ENCODE peak calls at places on chromosomes 5 and 9, in nine cellular contexts. E is stimulated activated CD8-positive, alpha-beta memory T cell treated with anti-CD3 and anti-CD28 coated beads, Interleukin-7, amount 100 ng/mL, for 1 hour; F is astrocyte of the cerebellum; M is activated naive CD4-positive, alpha-beta T cell treated with anti-CD3 and anti-CD28 coated beads, Interleukin-2, amount 10 ng/mL, durations not matched to agents 7 days and 5 days; W is stimulated activated CD4-positive, alpha-beta T cell treated with anti-CD3 and anti-CD28 coated beads, Interleukin-1b, Interleukin-23, amount 100 ng/mL, for 4 hours; S is bronchial epithelial cell; U is left cardiac atrium; B is lung microvascular endothelial cell; T is AG04450. C is an unnamed sample.

GRCh38 chr5:72878854-72879253 is 62.4 kb downstream of the TNPO1 start:
- DNase-seq in E (no peak), F (peak), M (no peak), W (no peak), S (no peak), U (no peak), B (no peak), T (no peak), C (no peak)

GRCh38 chr9:17847908-17848307 is 269.0 kb downstream of the SH3GL2 start:
- DNase-seq in E (no peak), F (no peak), M (no peak), W (no peak), S (no peak), U (no peak), B (no peak), T (no peak), C (no peak)

GRCh38 chr9:77432053-77432452 is 216.1 kb downstream of the GNA14 start:
- DNase-seq in E (no peak), F (no peak), M (no peak), W (no peak), S (no peak), U (no peak), B (no peak), T (no peak), C (no peak)

GRCh38 chr9:88537743-88538055 is 2.7 kb downstream of the NXNL2 start:
- DNase-seq in E (no peak), F (peak), M (peak), W (no peak), S (peak), U (peak), B (peak), T (peak), C (peak)

GRCh38 chr5:146025681-146026080 is 79.7 kb downstream of the PLAC8L1 start:
- DNase-seq in E (no peak), F (no peak), M (no peak), W (no peak), S (no peak), U (no peak), B (no peak), T (no peak), C (no peak)

GRCh38 chr9:132585954-132586829 is 3.8 kb downstream of the BARHL1 start:
- DNase-seq in E (no peak), F (no peak), M (no peak), W (no peak), S (no peak), U (no peak), B (no peak), T (no peak), C (no peak)

GRCh38 chr5:175059687-175060194 is 335.4 kb downstream of the MSX2 start:
- DNase-seq in E (no peak), F (peak), M (peak), W (no peak), S (no peak), U (peak), B (no peak), T (peak), C (no peak)

GRCh38 chr5:179607449-179607931 is 16.0 kb downstream of the HNRNPH1 start:
- DNase-seq in E (no peak), F (no peak), M (no peak), W (no peak), S (no peak), U (peak), B (no peak), T (no peak), C (no peak)

GRCh38 chr9:591292-591691 is 250.2 kb upstream of the DMRT1 start:
- DNase-seq in E (no peak), F (no peak), M (no peak), W (no peak), S (peak), U (peak), B (no peak), T (no peak), C (no peak)

GRCh38 chr5:125341436-125341835 is 595.0 kb upstream of the ZNF608 start:
- DNase-seq in E (no peak), F (no peak), M (no peak), W (no peak), S (no peak), U (no peak), B (no peak), T (no peak), C (no peak)

GRCh38 chr9:84264307-84264706 is 76.3 kb downstream of the SLC28A3 start:
- DNase-seq in E (no peak), F (no peak), M (no peak), W (no peak), S (no peak), U (no peak), B (no peak), T (no peak), C (no peak)

GRCh38 chr9:77514886-77515711 is 133.0 kb downstream of the GNA14 start:
- DNase-seq in E (no peak), F (peak), M (no peak), W (no peak), S (no peak), U (peak), B (peak), T (no peak), C (no peak)

GRCh38 chr5:39225405-39226099 is 6.2 kb upstream of the FYB1 start:
- DNase-seq in E (no peak), F (no peak), M (no peak), W (no peak), S (no peak), U (no peak), B (no peak), T (no peak), C (no peak)

GRCh38 chr5:179613460-179614071 is 9.9 kb downstream of the HNRNPH1 start:
- DNase-seq in E (no peak), F (no peak), M (no peak), W (no peak), S (no peak), U (no peak), B (no peak), T (no peak), C (peak)

GRCh38 chr5:95244479-95244878 is 40.4 kb downstream of the MCTP1 start:
- DNase-seq in E (no peak), F (no peak), M (no peak), W (no peak), S (no peak), U (no peak), B (no peak), T (no peak), C (no peak)

GRCh38 chr5:171648279-171648774 is 137.3 kb upstream of the SMIM23 start:
- DNase-seq in E (no peak), F (no peak), M (no peak), W (no peak), S (no peak), U (no peak), B (no peak), T (no peak), C (no peak)

GRCh38 chr9:84169240-84169639 is 171.3 kb downstream of the SLC28A3 start:
- DNase-seq in E (no peak), F (no peak), M (no peak), W (no peak), S (peak), U (no peak), B (no peak), T (no peak), C (peak)

GRCh38 chr5:6576861-6577501 is 55.9 kb downstream of the NSUN2 start:
- DNase-seq in E (no peak), F (peak), M (peak), W (no peak), S (peak), U (no peak), B (peak), T (peak), C (no peak)

GRCh38 chr5:129905467-129906176 is 1.4 kb downstream of the CHSY3 start:
- DNase-seq in E (no peak), F (no peak), M (no peak), W (no peak), S (no peak), U (peak), B (peak), T (no peak), C (no peak)

GRCh38 chr9:2934883-2935282 is 91.0 kb upstream of the PUM3 start:
- DNase-seq in E (no peak), F (no peak), M (no peak), W (no peak), S (no peak), U (no peak), B (no peak), T (no peak), C (no peak)

GRCh38 chr5:111754190-111754589 is 2.8 kb downstream of the NREP start:
- DNase-seq in E (no peak), F (no peak), M (no peak), W (no peak), S (no peak), U (no peak), B (no peak), T (no peak), C (no peak)

GRCh38 chr5:32390819-32391591 is 53.5 kb downstream of the ZFR start:
- DNase-seq in E (no peak), F (peak), M (no peak), W (no peak), S (peak), U (no peak), B (peak), T (peak), C (peak)